ENCODE peak calls at places on chromosomes 11 and 22, in nine cellular contexts. J is breast epithelium, F is transverse colon, U is lower leg skin, S is stomach, B is H54, N is GM12892, Z is suprapubic skin, D is heart left ventricle. G is an unnamed sample.

GRCh38 chr11:129734654-129735053 is 81.0 kb upstream of the TMEM45B start:
- DNase-seq in J (no peak), F (no peak), U (no peak), S (no peak), B (no peak), N (no peak), Z (peak), D (no peak), G (no peak)

GRCh38 chr22:26553056-26553752 is 36.7 kb downstream of the TPST2 start:
- DNase-seq in J (no peak), F (no peak), U (no peak), S (no peak), B (peak), N (no peak), Z (no peak), D (no peak), G (no peak)

GRCh38 chr11:44943118-44943517 is 7.6 kb downstream of the TP53I11 start:
- DNase-seq in J (no peak), F (peak), U (no peak), S (peak), B (no peak), N (no peak), Z (no peak), D (no peak), G (no peak)

GRCh38 chr11:72326151-72326842 is 82.3 kb upstream of the PHOX2A start:
- DNase-seq in J (no peak), F (no peak), U (no peak), S (no peak), B (peak), N (no peak), Z (no peak), D (no peak), G (peak)

GRCh38 chr11:119389611-119390254 is 8.2 kb upstream of the USP2 start:
- DNase-seq in J (no peak), F (no peak), U (no peak), S (no peak), B (no peak), N (no peak), Z (no peak), D (no peak), G (no peak)

GRCh38 chr11:119338318-119338890 is 2.3 kb downstream of the C1QTNF5 start:
- DNase-seq in J (no peak), F (peak), U (no peak), S (peak), B (peak), N (peak), Z (no peak), D (peak), G (peak)

GRCh38 chr22:48554893-48555552 is 1272.7 kb downstream of the BRD1 start:
- DNase-seq in J (no peak), F (no peak), U (no peak), S (no peak), B (no peak), N (no peak), Z (no peak), D (no peak), G (no peak)

GRCh38 chr11:17695454-17696441 is 23.6 kb upstream of the MYOD1 start:
- DNase-seq in J (no peak), F (no peak), U (no peak), S (no peak), B (no peak), N (no peak), Z (no peak), D (no peak), G (no peak)

GRCh38 chr11:15815246-15816209 is 540.8 kb downstream of the SOX6 start:
- DNase-seq in J (no peak), F (peak), U (no peak), S (no peak), B (no peak), N (no peak), Z (no peak), D (no peak), G (no peak)

GRCh38 chr11:122695076-122695620 is 39.6 kb downstream of the UBASH3B start:
- DNase-seq in J (no peak), F (no peak), U (no peak), S (no peak), B (no peak), N (no peak), Z (no peak), D (no peak), G (peak)

GRCh38 chr11:330307-330693 is 9.6 kb upstream of the IFITM3 start:
- DNase-seq in J (no peak), F (no peak), U (no peak), S (no peak), B (no peak), N (no peak), Z (no peak), D (no peak), G (no peak)

GRCh38 chr11:13297917-13298356 is 20.3 kb downstream of the BMAL1 start:
- DNase-seq in J (no peak), F (no peak), U (no peak), S (no peak), B (no peak), N (no peak), Z (peak), D (no peak), G (no peak)

GRCh38 chr11:116930177-116930576 is 92.8 kb upstream of the APOA1 start:
- DNase-seq in J (no peak), F (peak), U (no peak), S (no peak), B (no peak), N (no peak), Z (no peak), D (no peak), G (no peak)

GRCh38 chr22:18987765-18988164 is 51.7 kb upstream of the PRODH start:
- DNase-seq in J (peak), F (no peak), U (no peak), S (no peak), B (no peak), N (no peak), Z (no peak), D (no peak), G (no peak)

GRCh38 chr11:35725880-35726279 is 63.3 kb downstream of the TRIM44 start:
- DNase-seq in J (no peak), F (no peak), U (no peak), S (no peak), B (peak), N (no peak), Z (no peak), D (peak), G (no peak)

GRCh38 chr11:122099345-122100045 is 16.5 kb downstream of the BLID start:
- DNase-seq in J (no peak), F (no peak), U (no peak), S (no peak), B (no peak), N (no peak), Z (no peak), D (no peak), G (no peak)

GRCh38 chr11:46600162-46600561 is 6.3 kb upstream of the AMBRA1 start:
- DNase-seq in J (no peak), F (no peak), U (no peak), S (no peak), B (no peak), N (no peak), Z (no peak), D (no peak), G (no peak)

GRCh38 chr11:77411717-77412441 is 62.0 kb downstream of the PAK1 start:
- DNase-seq in J (peak), F (peak), U (peak), S (peak), B (peak), N (peak), Z (peak), D (peak), G (peak)
- TF ChIP-seq POLR2A in J (no peak), F (peak), U (no peak), S (peak), B (peak), N (peak), Z (no peak), D (peak), G (peak)

GRCh38 chr11:125902927-125903752 is at the start of gene PUS3:
- DNase-seq in J (peak), F (peak), U (peak), S (peak), B (peak), N (peak), Z (peak), D (peak), G (peak)
- TF ChIP-seq POLR2A in J (no peak), F (peak), U (no peak), S (no peak), B (peak), N (peak), Z (no peak), D (peak), G (peak)

GRCh38 chr11:33723238-33723881 is 12.9 kb downstream of the CD59 start:
- DNase-seq in J (no peak), F (no peak), U (peak), S (no peak), B (no peak), N (no peak), Z (no peak), D (peak), G (peak)
- TF ChIP-seq POLR2A in J (no peak), F (no peak), U (no peak), S (no peak), B (no peak), N (no peak), Z (no peak), D (no peak), G (no peak)

GRCh38 chr11:63978551-63979235 is 4.3 kb downstream of the COX8A start:
- DNase-seq in J (no peak), F (no peak), U (no peak), S (no peak), B (no peak), N (no peak), Z (no peak), D (no peak), G (no peak)

GRCh38 chr11:63970902-63971301 is 3.5 kb upstream of the COX8A start:
- DNase-seq in J (no peak), F (no peak), U (no peak), S (no peak), B (no peak), N (no peak), Z (no peak), D (no peak), G (peak)

GRCh38 chr11:63979426-63979825 is 5.0 kb downstream of the COX8A start:
- DNase-seq in J (no peak), F (no peak), U (no peak), S (no peak), B (no peak), N (no peak), Z (no peak), D (no peak), G (no peak)

GRCh38 chr11:63974259-63975143 is at the start of gene COX8A:
- DNase-seq in J (peak), F (peak), U (peak), S (peak), B (peak), N (peak), Z (peak), D (peak), G (peak)
- TF ChIP-seq POLR2A in J (peak), F (peak), U (no peak), S (no peak), B (peak), N (peak), Z (no peak), D (peak), G (peak)